ENCODE peak calls at places on chromosomes 12 and 14, in six cellular contexts. One of them, this sample, is unnamed.

GRCh38 chr12:68559984-68560822 is 50.5 kb upstream of the RAP1B start:
- DNase-seq in kidney: no peak
- DNase-seq in mucosa of descending colon: no peak
- DNase-seq in fibroblast of lung: no peak
- DNase-seq in ovary: no peak
- DNase-seq in CD4-positive, CD25-positive, alpha-beta regulatory T cell: no peak
- DNase-seq in this sample: no peak

GRCh38 chr14:80770114-80770917 is 171.2 kb downstream of the CEP128 start:
- DNase-seq in kidney: no peak
- DNase-seq in mucosa of descending colon: no peak
- DNase-seq in fibroblast of lung: no peak
- DNase-seq in ovary: no peak
- DNase-seq in CD4-positive, CD25-positive, alpha-beta regulatory T cell: no peak
- DNase-seq in this sample: no peak

GRCh38 chr14:80291099-80291498 is 79.8 kb upstream of the DIO2 start:
- DNase-seq in kidney: no peak
- DNase-seq in mucosa of descending colon: no peak
- DNase-seq in fibroblast of lung: peak; percentile 14
- DNase-seq in ovary: no peak
- DNase-seq in CD4-positive, CD25-positive, alpha-beta regulatory T cell: no peak
- DNase-seq in this sample: no peak

GRCh38 chr12:103997277-103997900 is 31.7 kb downstream of the TDG start:
- DNase-seq in kidney: no peak
- DNase-seq in mucosa of descending colon: no peak
- DNase-seq in fibroblast of lung: no peak
- DNase-seq in ovary: peak; percentile 60
- DNase-seq in CD4-positive, CD25-positive, alpha-beta regulatory T cell: no peak
- DNase-seq in this sample: no peak

GRCh38 chr12:107884769-107885694 is 110.5 kb downstream of the ASCL4 start:
- DNase-seq in kidney: peak; percentile 71
- DNase-seq in mucosa of descending colon: no peak
- DNase-seq in fibroblast of lung: peak; percentile 55
- DNase-seq in ovary: no peak
- DNase-seq in CD4-positive, CD25-positive, alpha-beta regulatory T cell: no peak
- DNase-seq in this sample: no peak

GRCh38 chr14:65290830-65291229 is 121.7 kb upstream of the FUT8 start:
- DNase-seq in kidney: no peak
- DNase-seq in mucosa of descending colon: no peak
- DNase-seq in fibroblast of lung: peak; percentile 62
- DNase-seq in ovary: no peak
- DNase-seq in CD4-positive, CD25-positive, alpha-beta regulatory T cell: no peak
- DNase-seq in this sample: no peak

GRCh38 chr14:93949511-93950075 is 22.4 kb downstream of the FAM181A start:
- DNase-seq in kidney: no peak
- DNase-seq in mucosa of descending colon: peak; percentile 33
- DNase-seq in fibroblast of lung: no peak
- DNase-seq in ovary: no peak
- DNase-seq in CD4-positive, CD25-positive, alpha-beta regulatory T cell: no peak
- DNase-seq in this sample: no peak

GRCh38 chr14:89366580-89367448 is 50.2 kb downstream of the FOXN3 start:
- DNase-seq in kidney: no peak
- DNase-seq in mucosa of descending colon: no peak
- DNase-seq in fibroblast of lung: no peak
- DNase-seq in ovary: peak; percentile 45
- DNase-seq in CD4-positive, CD25-positive, alpha-beta regulatory T cell: no peak
- DNase-seq in this sample: peak; percentile 69

GRCh38 chr12:94615284-94616216 is 34.8 kb downstream of the TMCC3 start:
- DNase-seq in kidney: no peak
- DNase-seq in mucosa of descending colon: peak; percentile 64
- DNase-seq in fibroblast of lung: peak; percentile 69
- DNase-seq in ovary: no peak
- DNase-seq in CD4-positive, CD25-positive, alpha-beta regulatory T cell: no peak
- DNase-seq in this sample: no peak

GRCh38 chr12:51818567-51819300 is 29.8 kb downstream of the FIGNL2 start:
- DNase-seq in kidney: no peak
- DNase-seq in mucosa of descending colon: no peak
- DNase-seq in fibroblast of lung: peak; percentile 67
- DNase-seq in ovary: no peak
- DNase-seq in CD4-positive, CD25-positive, alpha-beta regulatory T cell: no peak
- DNase-seq in this sample: no peak

GRCh38 chr14:22268875-22269274 is 320.1 kb downstream of the DAD1 start:
- DNase-seq in kidney: no peak
- DNase-seq in mucosa of descending colon: no peak
- DNase-seq in fibroblast of lung: peak; percentile 7
- DNase-seq in ovary: no peak
- DNase-seq in CD4-positive, CD25-positive, alpha-beta regulatory T cell: peak; percentile 26
- DNase-seq in this sample: no peak

GRCh38 chr12:98126637-98127335 is 388.6 kb upstream of the TMPO start:
- DNase-seq in kidney: no peak
- DNase-seq in mucosa of descending colon: no peak
- DNase-seq in fibroblast of lung: no peak
- DNase-seq in ovary: no peak
- DNase-seq in CD4-positive, CD25-positive, alpha-beta regulatory T cell: no peak
- DNase-seq in this sample: no peak

GRCh38 chr14:35240233-35240632 is 51.9 kb upstream of the PSMA6 start:
- DNase-seq in kidney: no peak
- DNase-seq in mucosa of descending colon: no peak
- DNase-seq in fibroblast of lung: no peak
- DNase-seq in ovary: no peak
- DNase-seq in CD4-positive, CD25-positive, alpha-beta regulatory T cell: no peak
- DNase-seq in this sample: no peak

GRCh38 chr14:55373784-55374725 is 37.6 kb downstream of the ATG14 start:
- DNase-seq in kidney: no peak
- DNase-seq in mucosa of descending colon: no peak
- DNase-seq in fibroblast of lung: no peak
- DNase-seq in ovary: no peak
- DNase-seq in CD4-positive, CD25-positive, alpha-beta regulatory T cell: peak; percentile 27
- DNase-seq in this sample: no peak

GRCh38 chr12:122870867-122871664 is 24.9 kb downstream of the VPS37B start:
- DNase-seq in kidney: peak; percentile 58
- DNase-seq in mucosa of descending colon: peak; percentile 62
- DNase-seq in fibroblast of lung: peak; percentile 67
- DNase-seq in ovary: no peak
- DNase-seq in CD4-positive, CD25-positive, alpha-beta regulatory T cell: no peak
- DNase-seq in this sample: peak; percentile 69

GRCh38 chr12:122873540-122873939 is 22.4 kb downstream of the VPS37B start:
- DNase-seq in kidney: peak; percentile 19
- DNase-seq in mucosa of descending colon: peak; percentile 31
- DNase-seq in fibroblast of lung: no peak
- DNase-seq in ovary: no peak
- DNase-seq in CD4-positive, CD25-positive, alpha-beta regulatory T cell: no peak
- DNase-seq in this sample: peak; percentile 61

GRCh38 chr12:122874081-122874480 is 21.8 kb downstream of the VPS37B start:
- DNase-seq in kidney: peak; percentile 43
- DNase-seq in mucosa of descending colon: peak; percentile 55
- DNase-seq in fibroblast of lung: no peak
- DNase-seq in ovary: no peak
- DNase-seq in CD4-positive, CD25-positive, alpha-beta regulatory T cell: peak; percentile 38
- DNase-seq in this sample: no peak

GRCh38 chr12:122871851-122872785 is 23.8 kb downstream of the VPS37B start:
- DNase-seq in kidney: peak; percentile 86
- DNase-seq in mucosa of descending colon: peak; percentile 85
- DNase-seq in fibroblast of lung: peak; percentile 76
- DNase-seq in ovary: no peak
- DNase-seq in CD4-positive, CD25-positive, alpha-beta regulatory T cell: peak; percentile 39
- DNase-seq in this sample: peak; percentile 79

DNA sequence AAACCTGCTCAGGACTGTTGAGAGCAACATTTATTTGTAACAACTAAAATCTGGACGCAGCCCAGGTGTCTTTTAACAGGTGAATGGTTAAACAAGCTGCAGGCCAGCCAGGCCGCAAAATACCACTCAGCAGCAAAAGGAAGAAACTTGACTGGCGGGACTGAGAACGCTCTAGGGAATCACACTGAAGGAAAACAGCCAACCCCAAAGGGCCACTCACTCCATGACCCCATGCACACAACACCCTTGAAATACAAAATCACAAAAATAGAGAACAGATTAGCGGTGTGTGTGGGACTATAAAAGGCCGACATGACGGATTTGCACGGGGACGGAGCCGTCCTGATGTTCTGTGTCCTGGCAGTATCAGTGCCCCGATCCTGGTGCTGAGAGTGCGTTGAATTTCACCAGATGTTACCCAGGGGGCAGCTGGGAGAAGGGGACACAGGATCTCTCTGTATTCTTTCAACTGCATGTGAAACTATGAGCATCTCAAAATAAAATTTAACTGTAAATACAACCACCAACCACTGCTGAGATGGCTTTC is 23.0 kb downstream of the VPS37B start:
- DNase-seq in kidney: peak; percentile 32
- DNase-seq in mucosa of descending colon: peak; percentile 46
- DNase-seq in fibroblast of lung: no peak
- DNase-seq in ovary: no peak
- DNase-seq in CD4-positive, CD25-positive, alpha-beta regulatory T cell: no peak
- DNase-seq in this sample: peak; percentile 51
- H3K4me1 ChIP-seq in kidney: peaks cover 70% of the 10 kb centered on the region
- H3K4me1 ChIP-seq in mucosa of descending colon: peaks cover 81% of the 10 kb centered on the region
- H3K4me1 ChIP-seq in fibroblast of lung: peaks cover 18% of the 10 kb centered on the region
- H3K4me1 ChIP-seq in ovary: peaks cover 14% of the 10 kb centered on the region
- H3K4me1 ChIP-seq in CD4-positive, CD25-positive, alpha-beta regulatory T cell: peaks cover 70% of the 10 kb centered on the region
- H3K4me1 ChIP-seq in this sample: peaks cover 13% of the 10 kb centered on the region

GRCh38 chr14:75438486-75439080 is 10.8 kb downstream of the JDP2 start:
- DNase-seq in kidney: no peak
- DNase-seq in mucosa of descending colon: no peak
- DNase-seq in fibroblast of lung: no peak
- DNase-seq in ovary: no peak
- DNase-seq in CD4-positive, CD25-positive, alpha-beta regulatory T cell: no peak
- DNase-seq in this sample: no peak

GRCh38 chr14:75441731-75442130 is 13.9 kb downstream of the JDP2 start:
- DNase-seq in kidney: no peak
- DNase-seq in mucosa of descending colon: no peak
- DNase-seq in fibroblast of lung: no peak
- DNase-seq in ovary: no peak
- DNase-seq in CD4-positive, CD25-positive, alpha-beta regulatory T cell: no peak
- DNase-seq in this sample: no peak

GRCh38 chr14:75442166-75442565 is 14.3 kb downstream of the JDP2 start:
- DNase-seq in kidney: no peak
- DNase-seq in mucosa of descending colon: no peak
- DNase-seq in fibroblast of lung: no peak
- DNase-seq in ovary: no peak
- DNase-seq in CD4-positive, CD25-positive, alpha-beta regulatory T cell: no peak
- DNase-seq in this sample: no peak

GRCh38 chr14:75440733-75441474 is 13.1 kb downstream of the JDP2 start:
- DNase-seq in kidney: no peak
- DNase-seq in mucosa of descending colon: no peak
- DNase-seq in fibroblast of lung: peak; percentile 95
- DNase-seq in ovary: peak; percentile 74
- DNase-seq in CD4-positive, CD25-positive, alpha-beta regulatory T cell: no peak
- DNase-seq in this sample: peak; percentile 88

DNA sequence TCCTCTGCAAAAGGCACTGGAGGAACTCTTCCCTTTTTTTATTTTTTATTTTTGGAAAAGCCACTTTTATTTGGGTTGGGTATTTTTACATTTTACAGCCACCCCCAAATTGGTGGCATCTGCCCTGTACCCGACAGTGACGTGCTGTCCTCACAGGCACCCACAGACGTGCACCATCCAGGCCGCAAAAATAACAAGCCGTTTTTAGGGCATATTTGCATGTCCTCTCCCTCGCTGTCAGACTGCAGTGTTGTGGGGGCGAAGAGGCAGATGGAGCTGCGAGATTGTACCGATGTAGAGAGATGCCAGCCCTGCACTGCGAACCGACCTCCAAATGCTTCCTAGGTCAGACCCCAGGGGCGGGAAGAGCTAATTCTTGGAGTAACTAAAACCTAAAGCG is 12.2 kb downstream of the JDP2 start:
- DNase-seq in kidney: no peak
- DNase-seq in mucosa of descending colon: no peak
- DNase-seq in fibroblast of lung: no peak
- DNase-seq in ovary: no peak
- DNase-seq in CD4-positive, CD25-positive, alpha-beta regulatory T cell: no peak
- DNase-seq in this sample: no peak
- H3K4me1 ChIP-seq in kidney: peaks cover 19% of the 10 kb centered on the region
- H3K4me1 ChIP-seq in mucosa of descending colon: peaks cover 3% of the 10 kb centered on the region
- H3K4me1 ChIP-seq in fibroblast of lung: peaks cover 12% of the 10 kb centered on the region
- H3K4me1 ChIP-seq in ovary: peaks cover 9% of the 10 kb centered on the region
- H3K4me1 ChIP-seq in CD4-positive, CD25-positive, alpha-beta regulatory T cell: no peaks in the 10 kb centered on the region
- H3K4me1 ChIP-seq in this sample: peaks cover 27% of the 10 kb centered on the region

GRCh38 chr12:64923536-64923935 is 99.1 kb downstream of the TBC1D30 start:
- DNase-seq in kidney: no peak
- DNase-seq in mucosa of descending colon: no peak
- DNase-seq in fibroblast of lung: no peak
- DNase-seq in ovary: no peak
- DNase-seq in CD4-positive, CD25-positive, alpha-beta regulatory T cell: no peak
- DNase-seq in this sample: no peak
- H3K4me1 ChIP-seq in kidney: no peaks in the 10 kb centered on the region
- H3K4me1 ChIP-seq in mucosa of descending colon: no peaks in the 10 kb centered on the region
- H3K4me1 ChIP-seq in fibroblast of lung: no peaks in the 10 kb centered on the region
- H3K4me1 ChIP-seq in ovary: no peaks in the 10 kb centered on the region
- H3K4me1 ChIP-seq in CD4-positive, CD25-positive, alpha-beta regulatory T cell: no peaks in the 10 kb centered on the region
- H3K4me1 ChIP-seq in this sample: no peaks in the 10 kb centered on the region

GRCh38 chr12:122724641-122725243 is 5.9 kb downstream of the HCAR1 start:
- DNase-seq in kidney: no peak
- DNase-seq in mucosa of descending colon: no peak
- DNase-seq in fibroblast of lung: no peak
- DNase-seq in ovary: no peak
- DNase-seq in CD4-positive, CD25-positive, alpha-beta regulatory T cell: no peak
- DNase-seq in this sample: no peak
- H3K4me1 ChIP-seq in kidney: no peaks in the 10 kb centered on the region
- H3K4me1 ChIP-seq in mucosa of descending colon: no peaks in the 10 kb centered on the region
- H3K4me1 ChIP-seq in fibroblast of lung: no peaks in the 10 kb centered on the region
- H3K4me1 ChIP-seq in ovary: peaks cover 2% of the 10 kb centered on the region
- H3K4me1 ChIP-seq in CD4-positive, CD25-positive, alpha-beta regulatory T cell: no peaks in the 10 kb centered on the region
- H3K4me1 ChIP-seq in this sample: no peaks in the 10 kb centered on the region

DNA sequence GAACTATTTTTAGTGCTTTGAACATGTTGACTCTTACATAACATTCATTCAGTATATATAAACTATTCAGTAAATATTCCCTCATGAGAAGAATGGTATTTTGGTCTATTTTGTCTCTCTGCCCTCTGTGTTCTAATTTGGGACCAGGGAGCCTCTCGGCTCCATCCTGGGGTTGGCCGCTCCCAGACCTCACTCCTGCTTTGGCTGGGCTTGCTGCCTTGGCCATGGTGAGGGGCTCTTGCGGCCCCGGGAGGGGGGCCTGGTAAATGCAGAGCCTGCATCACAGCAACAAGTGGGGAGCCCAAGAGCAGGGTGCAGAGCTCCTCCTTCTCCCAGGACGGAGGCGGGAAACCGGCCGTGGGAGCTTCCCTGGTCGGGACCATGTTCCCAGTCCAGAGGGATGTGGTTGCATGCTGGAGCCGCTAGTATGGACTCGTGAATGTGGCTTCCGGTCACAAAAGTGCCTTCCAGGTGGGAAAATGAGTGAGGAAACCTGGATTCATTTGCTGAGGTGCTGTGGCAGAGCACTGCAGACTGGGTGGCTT is 250.0 kb downstream of the CACNA1C start:
- DNase-seq in kidney: no peak
- DNase-seq in mucosa of descending colon: no peak
- DNase-seq in fibroblast of lung: no peak
- DNase-seq in ovary: no peak
- DNase-seq in CD4-positive, CD25-positive, alpha-beta regulatory T cell: no peak
- DNase-seq in this sample: no peak
- H3K4me1 ChIP-seq in kidney: peaks cover 19% of the 10 kb centered on the region
- H3K4me1 ChIP-seq in mucosa of descending colon: no peaks in the 10 kb centered on the region
- H3K4me1 ChIP-seq in fibroblast of lung: peaks cover 19% of the 10 kb centered on the region
- H3K4me1 ChIP-seq in ovary: peaks cover 12% of the 10 kb centered on the region
- H3K4me1 ChIP-seq in CD4-positive, CD25-positive, alpha-beta regulatory T cell: no peaks in the 10 kb centered on the region
- H3K4me1 ChIP-seq in this sample: peaks cover 99% of the 10 kb centered on the region

GRCh38 chr12:105466231-105466900 is 135.9 kb downstream of the C12orf75 start:
- DNase-seq in kidney: no peak
- DNase-seq in mucosa of descending colon: no peak
- DNase-seq in fibroblast of lung: no peak
- DNase-seq in ovary: no peak
- DNase-seq in CD4-positive, CD25-positive, alpha-beta regulatory T cell: no peak
- DNase-seq in this sample: no peak
- H3K4me1 ChIP-seq in kidney: peaks cover 7% of the 10 kb centered on the region
- H3K4me1 ChIP-seq in mucosa of descending colon: no peaks in the 10 kb centered on the region
- H3K4me1 ChIP-seq in fibroblast of lung: no peaks in the 10 kb centered on the region
- H3K4me1 ChIP-seq in ovary: no peaks in the 10 kb centered on the region
- H3K4me1 ChIP-seq in CD4-positive, CD25-positive, alpha-beta regulatory T cell: no peaks in the 10 kb centered on the region
- H3K4me1 ChIP-seq in this sample: peaks cover 4% of the 10 kb centered on the region

GRCh38 chr12:53299101-53299453 is 418 bp upstream of the MYG1 start:
- DNase-seq in kidney: no peak
- DNase-seq in mucosa of descending colon: no peak
- DNase-seq in fibroblast of lung: peak; percentile 82
- DNase-seq in ovary: no peak
- DNase-seq in CD4-positive, CD25-positive, alpha-beta regulatory T cell: no peak
- DNase-seq in this sample: no peak
- H3K4me1 ChIP-seq in kidney: peaks cover 29% of the 10 kb centered on the region
- H3K4me1 ChIP-seq in mucosa of descending colon: peaks cover 21% of the 10 kb centered on the region
- H3K4me1 ChIP-seq in fibroblast of lung: peaks cover 20% of the 10 kb centered on the region
- H3K4me1 ChIP-seq in ovary: peaks cover 7% of the 10 kb centered on the region
- H3K4me1 ChIP-seq in CD4-positive, CD25-positive, alpha-beta regulatory T cell: peaks cover 50% of the 10 kb centered on the region
- H3K4me1 ChIP-seq in this sample: peaks cover 63% of the 10 kb centered on the region

This sample was measured in tibial artery.